ENCODE peak calls at places on chromosomes 1 and 21, in ten cellular contexts. One of them, this sample, is unnamed.

GRCh38 chr1:175749075-175749474 is 5.7 kb upstream of the TNR start:
- DNase-seq in ovary: no peak
- DNase-seq in adrenal gland: no peak
- DNase-seq in endothelial cell of umbilical vein: no peak
- DNase-seq in suprapubic skin: no peak
- DNase-seq in NB4: no peak
- DNase-seq in H1: no peak
- DNase-seq in HCT116: no peak
- DNase-seq in testis: no peak
- DNase-seq in heart left ventricle: no peak
- DNase-seq in this sample: no peak

GRCh38 chr1:206566976-206567375 is 45.3 kb downstream of the EIF2D start:
- DNase-seq in ovary: no peak
- DNase-seq in adrenal gland: no peak
- DNase-seq in endothelial cell of umbilical vein: no peak
- DNase-seq in suprapubic skin: no peak
- DNase-seq in NB4: no peak
- DNase-seq in H1: no peak
- DNase-seq in HCT116: no peak
- DNase-seq in testis: no peak
- DNase-seq in heart left ventricle: no peak
- DNase-seq in this sample: no peak

GRCh38 chr1:112140743-112141142 is 151.3 kb upstream of the KCND3 start:
- DNase-seq in ovary: no peak
- DNase-seq in adrenal gland: no peak
- DNase-seq in endothelial cell of umbilical vein: no peak
- DNase-seq in suprapubic skin: no peak
- DNase-seq in NB4: no peak
- DNase-seq in H1: no peak
- DNase-seq in HCT116: no peak
- DNase-seq in testis: no peak
- DNase-seq in heart left ventricle: no peak
- DNase-seq in this sample: no peak

GRCh38 chr1:179599623-179600249 is 8.1 kb downstream of the TDRD5 start:
- DNase-seq in ovary: no peak
- DNase-seq in adrenal gland: no peak
- DNase-seq in endothelial cell of umbilical vein: peak
- DNase-seq in suprapubic skin: no peak
- DNase-seq in NB4: peak
- DNase-seq in H1: no peak
- DNase-seq in HCT116: peak
- DNase-seq in testis: peak
- DNase-seq in heart left ventricle: no peak
- DNase-seq in this sample: no peak

GRCh38 chr1:5996641-5997270 is 4.5 kb upstream of the NPHP4 start:
- DNase-seq in ovary: no peak
- DNase-seq in adrenal gland: no peak
- DNase-seq in endothelial cell of umbilical vein: no peak
- DNase-seq in suprapubic skin: no peak
- DNase-seq in NB4: no peak
- DNase-seq in H1: no peak
- DNase-seq in HCT116: no peak
- DNase-seq in testis: no peak
- DNase-seq in heart left ventricle: no peak
- DNase-seq in this sample: no peak

GRCh38 chr1:1889090-1889750 is 1.7 kb downstream of the GNB1 start:
- DNase-seq in ovary: no peak
- DNase-seq in adrenal gland: no peak
- DNase-seq in endothelial cell of umbilical vein: peak
- DNase-seq in suprapubic skin: no peak
- DNase-seq in NB4: no peak
- DNase-seq in H1: no peak
- DNase-seq in HCT116: no peak
- DNase-seq in testis: no peak
- DNase-seq in heart left ventricle: peak
- DNase-seq in this sample: no peak

GRCh38 chr21:38175321-38175720 is 81.5 kb upstream of the KCNJ15 start:
- DNase-seq in ovary: no peak
- DNase-seq in adrenal gland: no peak
- DNase-seq in endothelial cell of umbilical vein: peak
- DNase-seq in suprapubic skin: no peak
- DNase-seq in NB4: no peak
- DNase-seq in H1: no peak
- DNase-seq in HCT116: no peak
- DNase-seq in testis: no peak
- DNase-seq in heart left ventricle: no peak
- DNase-seq in this sample: no peak

GRCh38 chr21:42820513-42821465 is 58.5 kb downstream of the WDR4 start:
- DNase-seq in ovary: no peak
- DNase-seq in adrenal gland: no peak
- DNase-seq in endothelial cell of umbilical vein: no peak
- DNase-seq in suprapubic skin: no peak
- DNase-seq in NB4: no peak
- DNase-seq in H1: peak
- DNase-seq in HCT116: no peak
- DNase-seq in testis: no peak
- DNase-seq in heart left ventricle: no peak
- DNase-seq in this sample: no peak

GRCh38 chr1:202245391-202245790 is 51.8 kb downstream of the LGR6 start:
- DNase-seq in ovary: no peak
- DNase-seq in adrenal gland: no peak
- DNase-seq in endothelial cell of umbilical vein: no peak
- DNase-seq in suprapubic skin: peak
- DNase-seq in NB4: no peak
- DNase-seq in H1: no peak
- DNase-seq in HCT116: no peak
- DNase-seq in testis: no peak
- DNase-seq in heart left ventricle: no peak
- DNase-seq in this sample: peak

GRCh38 chr1:154751690-154752089 is 118.4 kb downstream of the KCNN3 start:
- DNase-seq in ovary: peak
- DNase-seq in adrenal gland: no peak
- DNase-seq in endothelial cell of umbilical vein: no peak
- DNase-seq in suprapubic skin: no peak
- DNase-seq in NB4: peak
- DNase-seq in H1: no peak
- DNase-seq in HCT116: no peak
- DNase-seq in testis: no peak
- DNase-seq in heart left ventricle: no peak
- DNase-seq in this sample: no peak

GRCh38 chr1:55140546-55140983 is 74.6 kb downstream of the USP24 start:
- DNase-seq in ovary: peak
- DNase-seq in adrenal gland: peak
- DNase-seq in endothelial cell of umbilical vein: peak
- DNase-seq in suprapubic skin: no peak
- DNase-seq in NB4: peak
- DNase-seq in H1: peak
- DNase-seq in HCT116: peak
- DNase-seq in testis: peak
- DNase-seq in heart left ventricle: peak
- DNase-seq in this sample: peak

GRCh38 chr1:228151170-228151513 is 1.4 kb downstream of the GJC2 start:
- DNase-seq in ovary: no peak
- DNase-seq in adrenal gland: no peak
- DNase-seq in endothelial cell of umbilical vein: no peak
- DNase-seq in suprapubic skin: no peak
- DNase-seq in NB4: no peak
- DNase-seq in H1: no peak
- DNase-seq in HCT116: no peak
- DNase-seq in testis: no peak
- DNase-seq in heart left ventricle: no peak
- DNase-seq in this sample: no peak

GRCh38 chr21:25097648-25098047 is 509.6 kb downstream of the MRPL39 start:
- DNase-seq in ovary: no peak
- DNase-seq in adrenal gland: no peak
- DNase-seq in endothelial cell of umbilical vein: no peak
- DNase-seq in suprapubic skin: no peak
- DNase-seq in NB4: no peak
- DNase-seq in H1: no peak
- DNase-seq in HCT116: no peak
- DNase-seq in testis: no peak
- DNase-seq in heart left ventricle: no peak
- DNase-seq in this sample: no peak

GRCh38 chr1:69777933-69778332 is 210.2 kb downstream of the LRRC7 start:
- DNase-seq in ovary: no peak
- DNase-seq in adrenal gland: no peak
- DNase-seq in endothelial cell of umbilical vein: no peak
- DNase-seq in suprapubic skin: no peak
- DNase-seq in NB4: no peak
- DNase-seq in H1: no peak
- DNase-seq in HCT116: no peak
- DNase-seq in testis: no peak
- DNase-seq in heart left ventricle: no peak
- DNase-seq in this sample: no peak

GRCh38 chr1:85952460-85952859 is 204.1 kb downstream of the COL24A1 start:
- DNase-seq in ovary: no peak
- DNase-seq in adrenal gland: no peak
- DNase-seq in endothelial cell of umbilical vein: peak
- DNase-seq in suprapubic skin: no peak
- DNase-seq in NB4: no peak
- DNase-seq in H1: no peak
- DNase-seq in HCT116: no peak
- DNase-seq in testis: no peak
- DNase-seq in heart left ventricle: no peak
- DNase-seq in this sample: no peak
- TF ChIP-seq POLR2A in ovary: no peak
- TF ChIP-seq POLR2A in adrenal gland: no peak
- TF ChIP-seq POLR2A in endothelial cell of umbilical vein: no peak
- TF ChIP-seq POLR2A in suprapubic skin: no peak
- TF ChIP-seq POLR2A in NB4: no peak
- TF ChIP-seq POLR2A in H1: no peak
- TF ChIP-seq POLR2A in HCT116: no peak
- TF ChIP-seq POLR2A in testis: no peak
- TF ChIP-seq POLR2A in heart left ventricle: no peak
- TF ChIP-seq POLR2A in this sample: no peak

DNA sequence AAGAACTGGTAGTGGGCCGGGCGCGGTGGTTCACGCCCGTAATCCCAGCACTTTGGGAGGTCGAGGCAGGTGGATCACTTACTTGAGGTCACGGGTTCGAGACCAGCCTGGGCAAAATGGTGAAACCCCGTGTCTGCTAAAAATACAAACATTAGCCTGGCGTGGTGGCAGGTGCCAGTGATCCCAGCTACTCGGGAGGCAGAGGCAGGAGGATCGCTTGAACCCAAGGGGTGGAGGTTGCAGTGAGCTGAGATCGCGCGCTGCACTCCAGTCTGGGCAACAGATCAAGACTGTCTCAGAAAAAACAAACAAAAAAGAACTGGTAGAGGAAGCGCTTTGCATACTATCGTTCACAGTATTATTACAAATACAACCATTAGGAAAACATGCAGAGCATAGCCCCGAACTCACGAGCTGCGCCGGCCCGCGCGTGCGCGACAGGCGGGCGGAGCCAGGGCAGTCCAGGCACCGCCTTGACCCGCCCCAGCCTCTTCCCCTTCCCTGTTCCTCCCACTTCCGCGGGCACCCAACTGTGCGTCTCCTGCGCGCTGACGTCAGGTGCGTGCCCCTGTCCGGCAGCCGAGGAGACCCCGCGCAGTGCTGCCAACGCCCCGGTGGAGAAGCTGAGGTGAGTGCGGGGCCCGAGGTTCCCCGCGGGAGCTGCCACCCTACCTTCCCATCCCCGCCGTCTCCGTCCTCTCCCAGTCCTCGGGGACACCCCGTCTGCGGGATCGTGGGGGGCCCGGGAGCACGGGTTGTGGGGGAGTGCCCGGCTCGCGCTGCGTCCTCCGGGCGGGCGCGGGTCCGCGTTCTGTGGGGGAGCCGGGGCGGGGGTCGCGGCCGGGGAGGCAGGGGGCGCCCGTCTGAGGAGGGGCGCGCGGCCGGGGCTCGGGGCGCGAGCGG is at the start of gene CDC42:
- DNase-seq in ovary: peak
- DNase-seq in adrenal gland: peak
- DNase-seq in endothelial cell of umbilical vein: peak
- DNase-seq in suprapubic skin: peak
- DNase-seq in NB4: peak
- DNase-seq in H1: peak
- DNase-seq in HCT116: peak
- DNase-seq in testis: peak
- DNase-seq in heart left ventricle: peak
- DNase-seq in this sample: peak
- TF ChIP-seq POLR2A in ovary: peak
- TF ChIP-seq POLR2A in adrenal gland: peak
- TF ChIP-seq POLR2A in endothelial cell of umbilical vein: peak
- TF ChIP-seq POLR2A in suprapubic skin: peak
- TF ChIP-seq POLR2A in NB4: peak
- TF ChIP-seq POLR2A in H1: peak
- TF ChIP-seq POLR2A in HCT116: peak
- TF ChIP-seq POLR2A in testis: peak
- TF ChIP-seq POLR2A in heart left ventricle: peak
- TF ChIP-seq POLR2A in this sample: peak

GRCh38 chr1:36089393-36090121 is 865 bp downstream of the ADPRS start:
- DNase-seq in ovary: no peak
- DNase-seq in adrenal gland: peak
- DNase-seq in endothelial cell of umbilical vein: peak
- DNase-seq in suprapubic skin: no peak
- DNase-seq in NB4: peak
- DNase-seq in H1: no peak
- DNase-seq in HCT116: no peak
- DNase-seq in testis: peak
- DNase-seq in heart left ventricle: no peak
- DNase-seq in this sample: no peak
- TF ChIP-seq POLR2A in ovary: no peak
- TF ChIP-seq POLR2A in adrenal gland: peak
- TF ChIP-seq POLR2A in endothelial cell of umbilical vein: no peak
- TF ChIP-seq POLR2A in suprapubic skin: no peak
- TF ChIP-seq POLR2A in NB4: no peak
- TF ChIP-seq POLR2A in H1: no peak
- TF ChIP-seq POLR2A in HCT116: no peak
- TF ChIP-seq POLR2A in testis: no peak
- TF ChIP-seq POLR2A in heart left ventricle: no peak
- TF ChIP-seq POLR2A in this sample: no peak

DNA sequence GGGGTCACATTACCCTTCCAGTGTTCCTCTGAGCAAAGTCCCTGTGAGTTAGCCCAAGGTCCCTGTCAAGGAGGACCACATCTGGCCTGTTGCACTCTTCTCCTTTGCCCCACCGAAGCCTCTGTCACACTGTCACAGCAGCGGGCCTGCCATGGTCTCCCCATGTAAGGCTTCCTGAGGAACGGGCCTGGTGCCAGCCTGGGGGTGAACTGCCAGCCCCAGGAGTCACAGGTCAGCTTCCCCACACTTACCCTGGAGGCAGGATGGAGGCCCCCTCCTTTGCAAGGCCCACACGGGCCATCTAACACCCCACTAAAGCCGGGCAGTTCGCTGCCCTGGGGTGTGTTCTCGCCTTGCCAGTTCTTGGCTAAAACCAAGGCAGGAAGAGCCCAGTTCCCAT is 14.1 kb downstream of the TNFRSF1B start:
- DNase-seq in ovary: no peak
- DNase-seq in adrenal gland: no peak
- DNase-seq in endothelial cell of umbilical vein: no peak
- DNase-seq in suprapubic skin: no peak
- DNase-seq in NB4: no peak
- DNase-seq in H1: no peak
- DNase-seq in HCT116: no peak
- DNase-seq in testis: no peak
- DNase-seq in heart left ventricle: no peak
- DNase-seq in this sample: no peak
- TF ChIP-seq POLR2A in ovary: no peak
- TF ChIP-seq POLR2A in adrenal gland: no peak
- TF ChIP-seq POLR2A in endothelial cell of umbilical vein: no peak
- TF ChIP-seq POLR2A in suprapubic skin: no peak
- TF ChIP-seq POLR2A in NB4: no peak
- TF ChIP-seq POLR2A in H1: no peak
- TF ChIP-seq POLR2A in HCT116: no peak
- TF ChIP-seq POLR2A in testis: no peak
- TF ChIP-seq POLR2A in heart left ventricle: no peak
- TF ChIP-seq POLR2A in this sample: no peak

GRCh38 chr1:3746784-3747521 is 5.3 kb upstream of the CCDC27 start:
- DNase-seq in ovary: peak
- DNase-seq in adrenal gland: peak
- DNase-seq in endothelial cell of umbilical vein: peak
- DNase-seq in suprapubic skin: peak
- DNase-seq in NB4: peak
- DNase-seq in H1: peak
- DNase-seq in HCT116: no peak
- DNase-seq in testis: peak
- DNase-seq in heart left ventricle: peak
- DNase-seq in this sample: peak
- TF ChIP-seq POLR2A in ovary: no peak
- TF ChIP-seq POLR2A in adrenal gland: peak
- TF ChIP-seq POLR2A in endothelial cell of umbilical vein: peak
- TF ChIP-seq POLR2A in suprapubic skin: peak
- TF ChIP-seq POLR2A in NB4: no peak
- TF ChIP-seq POLR2A in H1: peak
- TF ChIP-seq POLR2A in HCT116: no peak
- TF ChIP-seq POLR2A in testis: no peak
- TF ChIP-seq POLR2A in heart left ventricle: no peak
- TF ChIP-seq POLR2A in this sample: no peak